ENCODE peak calls at places on chromosomes 5 and 9, in six cellular contexts. One of them, this sample, is unnamed. For H3K36me3, the result is how much of the 10 kb centered on the place peaks cover.

GRCh38 chr5:177537389-177538361 is 16.7 kb downstream of the FAM193B start:
- DNase-seq in CD4-positive, alpha-beta memory T cell: no peak
- DNase-seq in brain microvascular endothelial cell: peak
- DNase-seq in prostate gland: peak
- DNase-seq in A673: no peak
- DNase-seq in SJCRH30: peak
- DNase-seq in this sample: no peak

GRCh38 chr5:64678400-64678799 is 11.9 kb upstream of the SHISAL2B start:
- DNase-seq in CD4-positive, alpha-beta memory T cell: no peak
- DNase-seq in SJCRH30: no peak
- DNase-seq in A673: no peak
- DNase-seq in brain microvascular endothelial cell: no peak
- DNase-seq in prostate gland: no peak
- DNase-seq in this sample: no peak

GRCh38 chr5:177448244-177448950 is 1.8 kb downstream of the PRR7 start:
- DNase-seq in A673: no peak
- DNase-seq in brain microvascular endothelial cell: no peak
- DNase-seq in SJCRH30: no peak
- DNase-seq in CD4-positive, alpha-beta memory T cell: no peak
- DNase-seq in prostate gland: no peak
- DNase-seq in this sample: no peak

GRCh38 chr5:170732685-170733084 is 50.8 kb upstream of the GABRP start:
- DNase-seq in A673: no peak
- DNase-seq in SJCRH30: no peak
- DNase-seq in brain microvascular endothelial cell: no peak
- DNase-seq in CD4-positive, alpha-beta memory T cell: no peak
- DNase-seq in prostate gland: no peak
- DNase-seq in this sample: no peak

GRCh38 chr5:620152-620551 is 8.0 kb downstream of the CEP72 start:
- DNase-seq in brain microvascular endothelial cell: no peak
- DNase-seq in SJCRH30: no peak
- DNase-seq in A673: no peak
- DNase-seq in CD4-positive, alpha-beta memory T cell: no peak
- DNase-seq in prostate gland: no peak
- DNase-seq in this sample: no peak

GRCh38 chr9:76223749-76224340 is 170.4 kb downstream of the RFK start:
- DNase-seq in SJCRH30: no peak
- DNase-seq in prostate gland: no peak
- DNase-seq in brain microvascular endothelial cell: no peak
- DNase-seq in CD4-positive, alpha-beta memory T cell: no peak
- DNase-seq in A673: no peak
- DNase-seq in this sample: no peak

GRCh38 chr9:136572003-136572595 is 26.3 kb upstream of the NOTCH1 start:
- DNase-seq in prostate gland: no peak
- DNase-seq in brain microvascular endothelial cell: peak
- DNase-seq in SJCRH30: peak
- DNase-seq in CD4-positive, alpha-beta memory T cell: no peak
- DNase-seq in A673: no peak
- DNase-seq in this sample: no peak

GRCh38 chr5:57317341-57317740 is 143.5 kb downstream of the GPBP1 start:
- DNase-seq in CD4-positive, alpha-beta memory T cell: no peak
- DNase-seq in prostate gland: no peak
- DNase-seq in A673: no peak
- DNase-seq in brain microvascular endothelial cell: peak
- DNase-seq in SJCRH30: no peak
- DNase-seq in this sample: no peak

GRCh38 chr5:151086905-151087360 is 6.1 kb upstream of the TNIP1 start:
- DNase-seq in brain microvascular endothelial cell: no peak
- DNase-seq in A673: no peak
- DNase-seq in prostate gland: no peak
- DNase-seq in SJCRH30: peak
- DNase-seq in CD4-positive, alpha-beta memory T cell: peak
- DNase-seq in this sample: peak

GRCh38 chr5:127313847-127314473 is 23.4 kb downstream of the MEGF10 start:
- DNase-seq in brain microvascular endothelial cell: peak
- DNase-seq in A673: peak
- DNase-seq in prostate gland: no peak
- DNase-seq in CD4-positive, alpha-beta memory T cell: peak
- DNase-seq in SJCRH30: peak
- DNase-seq in this sample: peak

DNA sequence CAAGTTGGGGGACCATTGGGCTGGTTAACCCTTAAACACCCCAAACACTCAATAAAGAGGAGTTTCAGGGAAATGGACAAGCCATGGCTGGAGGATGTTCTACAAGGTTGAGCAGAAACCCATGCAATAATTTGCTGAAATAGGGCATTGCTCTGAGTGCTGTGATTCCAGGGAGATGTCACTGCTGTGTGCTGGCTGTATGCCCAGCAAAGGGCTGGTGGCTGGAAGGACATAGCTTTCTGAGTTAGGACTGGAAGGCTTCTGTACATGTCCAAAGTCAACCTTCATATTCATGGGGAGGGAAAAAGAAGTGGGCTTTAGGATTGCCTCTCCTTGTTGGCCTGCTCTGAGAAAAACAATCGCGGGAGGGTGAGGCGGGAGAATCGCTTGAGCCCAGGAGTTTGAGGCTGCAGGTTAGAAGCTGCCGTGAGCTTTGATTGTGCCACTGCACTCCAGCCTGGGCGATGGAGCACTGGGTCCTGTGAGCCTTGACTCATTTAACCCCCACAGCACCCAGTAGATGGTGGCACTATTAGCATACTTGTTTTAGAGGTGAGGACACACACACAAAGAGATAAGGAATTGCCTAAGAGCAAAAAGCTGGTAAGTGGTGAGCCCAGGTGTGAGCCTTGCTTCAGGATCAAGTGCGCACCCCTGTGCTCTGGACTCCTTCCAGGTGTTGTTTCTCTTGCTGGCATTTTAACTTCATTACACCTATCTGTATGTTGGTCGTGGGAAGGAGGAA is 20.4 kb downstream of the IL12B start:
- DNase-seq in CD4-positive, alpha-beta memory T cell: no peak
- DNase-seq in SJCRH30: no peak
- DNase-seq in brain microvascular endothelial cell: no peak
- DNase-seq in prostate gland: no peak
- DNase-seq in A673: no peak
- DNase-seq in this sample: no peak
- H3K4me3 ChIP-seq in CD4-positive, alpha-beta memory T cell: peak
- H3K4me3 ChIP-seq in SJCRH30: no peak
- H3K4me3 ChIP-seq in brain microvascular endothelial cell: no peak
- H3K4me3 ChIP-seq in prostate gland: no peak
- H3K4me3 ChIP-seq in A673: no peak
- H3K4me3 ChIP-seq in this sample: peak

GRCh38 chr5:44821164-44821563 is 12.4 kb downstream of the MRPS30 start:
- DNase-seq in brain microvascular endothelial cell: no peak
- DNase-seq in A673: peak
- DNase-seq in CD4-positive, alpha-beta memory T cell: no peak
- DNase-seq in prostate gland: no peak
- DNase-seq in SJCRH30: no peak
- DNase-seq in this sample: no peak
- H3K36me3 ChIP-seq in brain microvascular endothelial cell: under half
- H3K36me3 ChIP-seq in A673: under half
- H3K36me3 ChIP-seq in CD4-positive, alpha-beta memory T cell: under half
- H3K36me3 ChIP-seq in prostate gland: under half
- H3K36me3 ChIP-seq in SJCRH30: half or more
- H3K36me3 ChIP-seq in this sample: under half

DNA sequence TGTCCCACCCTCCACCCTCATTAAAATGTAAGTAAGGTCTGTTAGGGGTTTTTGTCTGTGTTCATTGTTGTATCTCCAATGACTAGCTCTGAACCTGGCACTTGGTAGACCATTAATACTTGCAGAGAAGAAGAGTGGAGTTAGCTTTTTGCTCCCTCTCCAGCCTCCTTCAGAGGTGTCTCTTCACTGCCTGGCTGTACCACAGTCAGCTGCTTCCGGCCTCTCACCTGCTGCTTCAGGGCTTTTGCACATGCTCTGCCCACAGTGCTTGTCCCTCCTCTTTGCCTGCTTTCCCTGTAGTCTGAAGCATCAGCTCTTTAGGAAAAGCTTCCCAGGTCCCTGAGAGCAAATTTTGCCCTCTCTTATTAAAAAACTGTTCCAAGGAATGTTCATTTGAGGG is 83.6 kb downstream of the SNX24 start:
- DNase-seq in prostate gland: no peak
- DNase-seq in CD4-positive, alpha-beta memory T cell: no peak
- DNase-seq in brain microvascular endothelial cell: no peak
- DNase-seq in SJCRH30: no peak
- DNase-seq in A673: no peak
- DNase-seq in this sample: no peak
- H3K27ac ChIP-seq in prostate gland: no peak
- H3K27ac ChIP-seq in CD4-positive, alpha-beta memory T cell: no peak
- H3K27ac ChIP-seq in brain microvascular endothelial cell: no peak
- H3K27ac ChIP-seq in SJCRH30: no peak
- H3K27ac ChIP-seq in A673: no peak
- H3K27ac ChIP-seq in this sample: no peak

GRCh38 chr9:34341659-34342266 is 12.4 kb downstream of the NUDT2 start:
- DNase-seq in SJCRH30: no peak
- DNase-seq in CD4-positive, alpha-beta memory T cell: no peak
- DNase-seq in brain microvascular endothelial cell: no peak
- DNase-seq in prostate gland: no peak
- DNase-seq in A673: no peak
- DNase-seq in this sample: no peak
- H3K4me3 ChIP-seq in SJCRH30: no peak
- H3K4me3 ChIP-seq in CD4-positive, alpha-beta memory T cell: no peak
- H3K4me3 ChIP-seq in brain microvascular endothelial cell: no peak
- H3K4me3 ChIP-seq in prostate gland: no peak
- H3K4me3 ChIP-seq in A673: no peak
- H3K4me3 ChIP-seq in this sample: no peak

GRCh38 chr9:137762414-137763061 is 115.0 kb upstream of the CACNA1B start:
- DNase-seq in brain microvascular endothelial cell: no peak
- DNase-seq in SJCRH30: no peak
- DNase-seq in A673: no peak
- DNase-seq in CD4-positive, alpha-beta memory T cell: no peak
- DNase-seq in prostate gland: no peak
- DNase-seq in this sample: no peak

GRCh38 chr9:137764171-137764671 is 113.4 kb upstream of the CACNA1B start:
- DNase-seq in brain microvascular endothelial cell: no peak
- DNase-seq in prostate gland: no peak
- DNase-seq in A673: no peak
- DNase-seq in CD4-positive, alpha-beta memory T cell: no peak
- DNase-seq in SJCRH30: no peak
- DNase-seq in this sample: no peak

GRCh38 chr9:137761793-137762192 is 115.8 kb upstream of the CACNA1B start:
- DNase-seq in brain microvascular endothelial cell: no peak
- DNase-seq in SJCRH30: no peak
- DNase-seq in CD4-positive, alpha-beta memory T cell: no peak
- DNase-seq in A673: no peak
- DNase-seq in prostate gland: no peak
- DNase-seq in this sample: no peak

GRCh38 chr9:137764981-137765380 is 112.6 kb upstream of the CACNA1B start:
- DNase-seq in brain microvascular endothelial cell: no peak
- DNase-seq in A673: no peak
- DNase-seq in SJCRH30: no peak
- DNase-seq in prostate gland: no peak
- DNase-seq in CD4-positive, alpha-beta memory T cell: no peak
- DNase-seq in this sample: no peak

DNA sequence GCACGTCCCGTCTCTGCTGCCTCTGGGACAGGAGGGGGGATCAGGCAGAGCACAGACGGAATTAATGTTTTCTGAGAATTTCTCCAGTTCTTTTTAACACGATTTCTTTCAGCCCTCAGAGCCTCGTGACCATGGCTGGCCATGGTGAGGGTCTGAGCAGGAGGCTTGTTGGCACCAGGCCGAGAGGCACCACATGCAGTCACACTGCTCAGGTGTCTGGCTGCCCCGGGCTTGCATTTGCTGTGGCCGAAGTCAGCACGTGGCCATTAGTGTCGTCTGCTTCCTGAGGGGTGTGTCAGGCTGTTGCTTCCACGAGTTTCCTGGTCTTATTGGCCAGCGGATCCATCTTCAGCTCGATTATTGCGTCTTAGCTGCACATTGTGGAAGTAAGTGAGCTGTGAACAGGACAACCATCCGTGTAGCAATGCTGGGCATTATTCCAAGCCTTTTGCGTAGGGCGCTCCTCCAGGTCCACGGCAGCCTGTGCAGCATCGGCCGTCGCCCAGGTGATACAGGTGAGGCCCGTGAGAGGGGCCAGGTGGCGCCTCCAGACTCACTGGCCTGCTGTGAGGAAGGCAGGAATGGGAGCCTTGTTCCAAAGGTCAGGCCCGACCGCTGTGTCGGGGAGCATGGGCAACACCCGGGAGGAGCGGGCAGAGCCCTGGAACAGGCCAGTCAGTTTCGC is 114.2 kb upstream of the CACNA1B start:
- DNase-seq in SJCRH30: no peak
- DNase-seq in brain microvascular endothelial cell: no peak
- DNase-seq in CD4-positive, alpha-beta memory T cell: no peak
- DNase-seq in A673: no peak
- DNase-seq in prostate gland: no peak
- DNase-seq in this sample: no peak
- H3K36me3 ChIP-seq in SJCRH30: half or more
- H3K36me3 ChIP-seq in brain microvascular endothelial cell: under half
- H3K36me3 ChIP-seq in CD4-positive, alpha-beta memory T cell: under half
- H3K36me3 ChIP-seq in A673: under half
- H3K36me3 ChIP-seq in prostate gland: under half
- H3K36me3 ChIP-seq in this sample: under half

GRCh38 chr9:14312721-14313377 is 1.1 kb downstream of the NFIB start:
- DNase-seq in CD4-positive, alpha-beta memory T cell: no peak
- DNase-seq in prostate gland: no peak
- DNase-seq in A673: no peak
- DNase-seq in SJCRH30: peak
- DNase-seq in brain microvascular endothelial cell: peak
- DNase-seq in this sample: no peak
- H3K27ac ChIP-seq in CD4-positive, alpha-beta memory T cell: no peak
- H3K27ac ChIP-seq in prostate gland: peak
- H3K27ac ChIP-seq in A673: peak
- H3K27ac ChIP-seq in SJCRH30: peak
- H3K27ac ChIP-seq in brain microvascular endothelial cell: peak
- H3K27ac ChIP-seq in this sample: no peak

GRCh38 chr5:172188893-172189692 is 1.1 kb upstream of the STK10 start:
- DNase-seq in SJCRH30: peak
- DNase-seq in A673: no peak
- DNase-seq in brain microvascular endothelial cell: peak
- DNase-seq in prostate gland: no peak
- DNase-seq in CD4-positive, alpha-beta memory T cell: no peak
- DNase-seq in this sample: no peak

GRCh38 chr5:172186114-172186695 is 1.8 kb downstream of the STK10 start:
- DNase-seq in A673: no peak
- DNase-seq in CD4-positive, alpha-beta memory T cell: no peak
- DNase-seq in brain microvascular endothelial cell: no peak
- DNase-seq in SJCRH30: no peak
- DNase-seq in prostate gland: no peak
- DNase-seq in this sample: peak

GRCh38 chr5:172187118-172188032 is 649 bp downstream of the STK10 start:
- DNase-seq in brain microvascular endothelial cell: peak
- DNase-seq in A673: peak
- DNase-seq in SJCRH30: peak
- DNase-seq in CD4-positive, alpha-beta memory T cell: peak
- DNase-seq in prostate gland: peak
- DNase-seq in this sample: peak

GRCh38 chr5:172188033-172188892 is at the start of gene STK10:
- DNase-seq in A673: peak
- DNase-seq in CD4-positive, alpha-beta memory T cell: peak
- DNase-seq in brain microvascular endothelial cell: peak
- DNase-seq in SJCRH30: peak
- DNase-seq in prostate gland: peak
- DNase-seq in this sample: peak

GRCh38 chr5:172189693-172190296 is 1.8 kb upstream of the STK10 start:
- DNase-seq in CD4-positive, alpha-beta memory T cell: no peak
- DNase-seq in SJCRH30: no peak
- DNase-seq in brain microvascular endothelial cell: no peak
- DNase-seq in A673: no peak
- DNase-seq in prostate gland: no peak
- DNase-seq in this sample: no peak
- H3K4me3 ChIP-seq in CD4-positive, alpha-beta memory T cell: no peak
- H3K4me3 ChIP-seq in SJCRH30: peak
- H3K4me3 ChIP-seq in brain microvascular endothelial cell: peak
- H3K4me3 ChIP-seq in A673: no peak
- H3K4me3 ChIP-seq in prostate gland: no peak
- H3K4me3 ChIP-seq in this sample: no peak